ENCODE peak calls at places on chromosome 11, in six cellular contexts. One of them, this sample, is unnamed. For H3K9me3, the result is how much of the 10 kb centered on the place peaks cover.

GRCh38 chr11:3150726-3151125 is 14.4 kb downstream of the OSBPL5 start:
- DNase-seq in pancreas: no peak
- DNase-seq in astrocyte: no peak
- DNase-seq in Panc1: no peak
- DNase-seq in heart right ventricle: no peak
- DNase-seq in IMR-90: no peak
- DNase-seq in this sample: no peak

GRCh38 chr11:11401960-11402359 is 48.9 kb upstream of the CSNK2A3 start:
- DNase-seq in pancreas: peak
- DNase-seq in astrocyte: no peak
- DNase-seq in Panc1: no peak
- DNase-seq in heart right ventricle: no peak
- DNase-seq in IMR-90: no peak
- DNase-seq in this sample: no peak

GRCh38 chr11:79101736-79102135 is 339.1 kb downstream of the TENM4 start:
- DNase-seq in pancreas: peak
- DNase-seq in astrocyte: no peak
- DNase-seq in Panc1: no peak
- DNase-seq in heart right ventricle: no peak
- DNase-seq in IMR-90: no peak
- DNase-seq in this sample: no peak

GRCh38 chr11:112267188-112267591 is 6.5 kb upstream of the PLET1 start:
- DNase-seq in pancreas: no peak
- DNase-seq in astrocyte: peak
- DNase-seq in Panc1: no peak
- DNase-seq in heart right ventricle: no peak
- DNase-seq in IMR-90: no peak
- DNase-seq in this sample: no peak

GRCh38 chr11:116312560-116313340 is 460.0 kb downstream of the BUD13 start:
- DNase-seq in pancreas: peak
- DNase-seq in astrocyte: peak
- DNase-seq in Panc1: no peak
- DNase-seq in heart right ventricle: peak
- DNase-seq in IMR-90: no peak
- DNase-seq in this sample: no peak

GRCh38 chr11:32113200-32113599 is 22.3 kb downstream of the RCN1 start:
- DNase-seq in pancreas: no peak
- DNase-seq in astrocyte: no peak
- DNase-seq in Panc1: no peak
- DNase-seq in heart right ventricle: no peak
- DNase-seq in IMR-90: no peak
- DNase-seq in this sample: no peak

GRCh38 chr11:120675171-120675570 is 163.6 kb downstream of the GRIK4 start:
- DNase-seq in pancreas: no peak
- DNase-seq in astrocyte: peak
- DNase-seq in Panc1: no peak
- DNase-seq in heart right ventricle: no peak
- DNase-seq in IMR-90: no peak
- DNase-seq in this sample: no peak

GRCh38 chr11:119993732-119994131 is 144.2 kb downstream of the TRIM29 start:
- DNase-seq in pancreas: peak
- DNase-seq in astrocyte: no peak
- DNase-seq in Panc1: no peak
- DNase-seq in heart right ventricle: no peak
- DNase-seq in IMR-90: no peak
- DNase-seq in this sample: no peak

GRCh38 chr11:12864316-12865156 is 144.6 kb upstream of the RASSF10 start:
- DNase-seq in pancreas: no peak
- DNase-seq in astrocyte: peak
- DNase-seq in Panc1: no peak
- DNase-seq in heart right ventricle: no peak
- DNase-seq in IMR-90: peak
- DNase-seq in this sample: no peak

GRCh38 chr11:120694706-120695105 is 183.2 kb downstream of the GRIK4 start:
- DNase-seq in pancreas: no peak
- DNase-seq in astrocyte: no peak
- DNase-seq in Panc1: no peak
- DNase-seq in heart right ventricle: no peak
- DNase-seq in IMR-90: no peak
- DNase-seq in this sample: no peak

GRCh38 chr11:86261328-86261727 is 16.8 kb downstream of the EED start:
- DNase-seq in pancreas: no peak
- DNase-seq in astrocyte: no peak
- DNase-seq in Panc1: no peak
- DNase-seq in heart right ventricle: no peak
- DNase-seq in IMR-90: no peak
- DNase-seq in this sample: no peak
- TF ChIP-seq CTCF in pancreas: no peak
- TF ChIP-seq CTCF in astrocyte: no peak
- TF ChIP-seq CTCF in Panc1: no peak
- TF ChIP-seq CTCF in heart right ventricle: no peak
- TF ChIP-seq CTCF in IMR-90: no peak
- TF ChIP-seq CTCF in this sample: peak

GRCh38 chr11:68150029-68150428 is 28.8 kb upstream of the CHKA start:
- DNase-seq in pancreas: peak
- DNase-seq in astrocyte: peak
- DNase-seq in Panc1: no peak
- DNase-seq in heart right ventricle: no peak
- DNase-seq in IMR-90: peak
- DNase-seq in this sample: peak
- H3K27ac ChIP-seq in pancreas: peak
- H3K27ac ChIP-seq in astrocyte: no peak
- H3K27ac ChIP-seq in Panc1: peak
- H3K27ac ChIP-seq in heart right ventricle: no peak
- H3K27ac ChIP-seq in IMR-90: no peak
- H3K27ac ChIP-seq in this sample: no peak

GRCh38 chr11:98358551-98358950 is 662.2 kb upstream of the CNTN5 start:
- DNase-seq in pancreas: no peak
- DNase-seq in astrocyte: no peak
- DNase-seq in Panc1: no peak
- DNase-seq in heart right ventricle: no peak
- DNase-seq in IMR-90: no peak
- DNase-seq in this sample: no peak
- H3K9me3 ChIP-seq in pancreas: under half
- H3K9me3 ChIP-seq in astrocyte: under half
- H3K9me3 ChIP-seq in Panc1: under half
- H3K9me3 ChIP-seq in heart right ventricle: under half
- H3K9me3 ChIP-seq in IMR-90: under half
- H3K9me3 ChIP-seq in this sample: under half

GRCh38 chr11:8331767-8332166 is 68.1 kb upstream of the LMO1 start:
- DNase-seq in pancreas: no peak
- DNase-seq in astrocyte: peak
- DNase-seq in Panc1: no peak
- DNase-seq in heart right ventricle: no peak
- DNase-seq in IMR-90: no peak
- DNase-seq in this sample: no peak

GRCh38 chr11:8335186-8335585 is 71.5 kb upstream of the LMO1 start:
- DNase-seq in pancreas: no peak
- DNase-seq in astrocyte: no peak
- DNase-seq in Panc1: no peak
- DNase-seq in heart right ventricle: no peak
- DNase-seq in IMR-90: no peak
- DNase-seq in this sample: no peak

GRCh38 chr11:8332196-8332595 is 68.5 kb upstream of the LMO1 start:
- DNase-seq in pancreas: no peak
- DNase-seq in astrocyte: no peak
- DNase-seq in Panc1: no peak
- DNase-seq in heart right ventricle: no peak
- DNase-seq in IMR-90: no peak
- DNase-seq in this sample: no peak

GRCh38 chr11:8335683-8336082 is 72.0 kb upstream of the LMO1 start:
- DNase-seq in pancreas: no peak
- DNase-seq in astrocyte: peak
- DNase-seq in Panc1: no peak
- DNase-seq in heart right ventricle: no peak
- DNase-seq in IMR-90: peak
- DNase-seq in this sample: no peak

GRCh38 chr11:8333431-8334401 is 70.0 kb upstream of the LMO1 start:
- DNase-seq in pancreas: no peak
- DNase-seq in astrocyte: peak
- DNase-seq in Panc1: no peak
- DNase-seq in heart right ventricle: no peak
- DNase-seq in IMR-90: no peak
- DNase-seq in this sample: no peak
- TF ChIP-seq CTCF in pancreas: no peak
- TF ChIP-seq CTCF in astrocyte: no peak
- TF ChIP-seq CTCF in Panc1: peak
- TF ChIP-seq CTCF in heart right ventricle: no peak
- TF ChIP-seq CTCF in IMR-90: no peak
- TF ChIP-seq CTCF in this sample: peak

GRCh38 chr11:47438721-47439120 is 10.2 kb downstream of the RAPSN start:
- DNase-seq in pancreas: no peak
- DNase-seq in astrocyte: no peak
- DNase-seq in Panc1: no peak
- DNase-seq in heart right ventricle: no peak
- DNase-seq in IMR-90: no peak
- DNase-seq in this sample: no peak
- H3K27ac ChIP-seq in pancreas: no peak
- H3K27ac ChIP-seq in astrocyte: no peak
- H3K27ac ChIP-seq in Panc1: no peak
- H3K27ac ChIP-seq in heart right ventricle: no peak
- H3K27ac ChIP-seq in IMR-90: no peak
- H3K27ac ChIP-seq in this sample: no peak

DNA sequence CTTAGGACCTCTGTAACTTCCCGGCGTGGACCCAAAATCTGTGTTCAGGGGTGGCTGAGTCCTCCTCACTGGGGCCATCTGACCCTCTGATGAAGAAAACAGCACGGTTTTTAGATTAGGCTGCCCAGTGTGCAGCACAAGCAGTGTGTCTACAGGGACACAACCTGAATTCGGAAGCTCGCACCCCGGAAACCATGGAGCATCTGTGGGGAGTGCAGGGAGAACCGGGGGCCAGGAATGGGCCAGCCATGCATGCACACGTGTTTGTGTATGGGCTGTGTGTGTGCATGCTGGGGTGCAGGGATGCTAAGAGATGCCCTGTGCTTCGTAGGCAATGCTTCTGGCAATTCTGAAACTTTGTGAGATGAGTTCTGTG is 342.8 kb upstream of the B3GAT1 start:
- DNase-seq in pancreas: no peak
- DNase-seq in astrocyte: no peak
- DNase-seq in Panc1: no peak
- DNase-seq in heart right ventricle: no peak
- DNase-seq in IMR-90: no peak
- DNase-seq in this sample: no peak
- H3K9me3 ChIP-seq in pancreas: under half
- H3K9me3 ChIP-seq in astrocyte: under half
- H3K9me3 ChIP-seq in Panc1: under half
- H3K9me3 ChIP-seq in heart right ventricle: under half
- H3K9me3 ChIP-seq in IMR-90: half or more
- H3K9me3 ChIP-seq in this sample: under half

GRCh38 chr11:131582021-131582531 is 211.7 kb downstream of the NTM start:
- DNase-seq in pancreas: no peak
- DNase-seq in astrocyte: no peak
- DNase-seq in Panc1: no peak
- DNase-seq in heart right ventricle: no peak
- DNase-seq in IMR-90: no peak
- DNase-seq in this sample: no peak

GRCh38 chr11:131580466-131580865 is 210.1 kb downstream of the NTM start:
- DNase-seq in pancreas: no peak
- DNase-seq in astrocyte: peak
- DNase-seq in Panc1: no peak
- DNase-seq in heart right ventricle: no peak
- DNase-seq in IMR-90: no peak
- DNase-seq in this sample: no peak

GRCh38 chr11:131583823-131584222 is 213.4 kb downstream of the NTM start:
- DNase-seq in pancreas: no peak
- DNase-seq in astrocyte: no peak
- DNase-seq in Panc1: no peak
- DNase-seq in heart right ventricle: no peak
- DNase-seq in IMR-90: no peak
- DNase-seq in this sample: no peak

GRCh38 chr11:131581006-131581405 is 210.6 kb downstream of the NTM start:
- DNase-seq in pancreas: no peak
- DNase-seq in astrocyte: peak
- DNase-seq in Panc1: no peak
- DNase-seq in heart right ventricle: no peak
- DNase-seq in IMR-90: no peak
- DNase-seq in this sample: no peak

DNA sequence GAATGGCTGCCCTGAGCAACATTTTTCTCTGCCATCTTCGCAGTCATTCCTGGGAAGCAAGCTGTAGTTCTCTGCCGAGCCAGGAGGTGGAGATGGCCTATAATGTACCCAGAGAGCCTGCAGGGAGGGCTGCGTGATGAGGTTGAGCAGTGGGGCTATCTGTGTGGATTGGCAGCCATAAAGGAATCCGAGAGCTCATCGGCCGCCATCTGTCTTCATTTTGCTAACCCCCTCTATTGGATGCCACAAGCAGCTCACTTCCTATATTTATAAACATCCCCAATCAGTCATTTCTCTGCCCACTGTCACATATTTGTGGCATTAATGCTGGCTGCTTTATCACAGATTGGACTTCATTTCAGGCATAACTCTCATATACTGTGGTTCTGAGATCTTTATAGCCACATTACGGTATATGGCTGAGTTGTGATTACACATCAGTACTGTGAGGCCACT is 209.5 kb downstream of the NTM start:
- DNase-seq in pancreas: no peak
- DNase-seq in astrocyte: peak
- DNase-seq in Panc1: no peak
- DNase-seq in heart right ventricle: no peak
- DNase-seq in IMR-90: peak
- DNase-seq in this sample: no peak
- TF ChIP-seq CTCF in pancreas: no peak
- TF ChIP-seq CTCF in astrocyte: peak
- TF ChIP-seq CTCF in Panc1: peak
- TF ChIP-seq CTCF in heart right ventricle: peak
- TF ChIP-seq CTCF in IMR-90: peak
- TF ChIP-seq CTCF in this sample: peak

DNA sequence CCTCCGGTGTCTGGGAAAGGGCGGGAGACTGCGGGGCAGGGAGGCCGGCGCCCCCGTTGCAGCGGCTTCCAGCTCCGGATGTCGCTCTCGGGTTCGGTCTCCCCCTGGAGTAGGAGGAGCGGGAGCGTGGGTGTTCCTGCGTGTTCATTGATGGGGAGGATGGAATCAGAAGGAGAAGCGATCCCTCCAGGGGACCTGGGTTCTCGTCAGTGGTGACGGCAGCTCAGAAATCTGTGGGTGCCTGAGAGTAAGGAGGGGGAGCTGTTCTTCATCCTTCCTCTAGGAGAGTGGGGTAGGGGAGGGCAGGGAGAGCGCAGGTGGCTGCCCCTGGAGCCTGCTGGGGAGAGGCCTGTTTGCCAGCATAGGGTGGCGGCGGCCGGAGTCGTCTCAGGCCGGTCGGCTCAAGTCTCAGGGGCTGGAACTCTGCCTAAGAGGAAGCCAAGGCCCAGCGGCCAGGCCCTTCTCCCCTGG is 1.1 kb downstream of the UBASH3B start:
- DNase-seq in pancreas: peak
- DNase-seq in astrocyte: peak
- DNase-seq in Panc1: no peak
- DNase-seq in heart right ventricle: peak
- DNase-seq in IMR-90: peak
- DNase-seq in this sample: no peak
- H3K27ac ChIP-seq in pancreas: peak
- H3K27ac ChIP-seq in astrocyte: peak
- H3K27ac ChIP-seq in Panc1: peak
- H3K27ac ChIP-seq in heart right ventricle: peak
- H3K27ac ChIP-seq in IMR-90: peak
- H3K27ac ChIP-seq in this sample: peak

This sample was measured in keratinocyte.